ENCODE peak calls at places on chromosomes 13 and 19, in six cellular contexts. U is cardiac muscle cell, V is HCT116, A is tibial nerve, Z is esophagus muscularis mucosa, J is psoas muscle. X is an unnamed sample. For H3K4me1, the result is how much of the 10 kb centered on the place peaks cover.

GRCh38 chr19:13169769-13170168 is 19.6 kb downstream of the IER2 start:
- DNase-seq in U (no peak), V (peak), A (no peak), Z (no peak), J (no peak), X (no peak)

GRCh38 chr19:33374406-33374703 is 846 bp downstream of the CEBPG start:
- DNase-seq in U (peak), V (no peak), A (no peak), Z (no peak), J (peak), X (peak)

GRCh38 chr13:100394005-100394695 is 194.4 kb downstream of the GGACT start:
- DNase-seq in U (no peak), V (peak), A (peak), Z (no peak), J (no peak), X (no peak)

GRCh38 chr19:29045708-29046107 is 167.2 kb downstream of the UQCRFS1 start:
- DNase-seq in U (no peak), V (no peak), A (no peak), Z (no peak), J (no peak), X (no peak)

GRCh38 chr19:48780684-48781391 is 25.5 kb downstream of the FGF21 start:
- DNase-seq in U (no peak), V (no peak), A (peak), Z (no peak), J (peak), X (peak)

GRCh38 chr13:85419611-85420010 is 379.6 kb downstream of the SLITRK6 start:
- DNase-seq in U (no peak), V (no peak), A (no peak), Z (no peak), J (no peak), X (no peak)

GRCh38 chr19:45804959-45805230 is 10.2 kb downstream of the RSPH6A start:
- DNase-seq in U (no peak), V (no peak), A (no peak), Z (no peak), J (no peak), X (no peak)

GRCh38 chr19:47523473-47523872 is 8.6 kb upstream of the NAPA start:
- DNase-seq in U (no peak), V (no peak), A (no peak), Z (no peak), J (no peak), X (peak)

GRCh38 chr19:57769345-57770131 is at the start of gene ZNF586:
- DNase-seq in U (peak), V (peak), A (peak), Z (peak), J (peak), X (peak)

GRCh38 chr19:34990578-34991192 is 9.4 kb upstream of the GRAMD1A start:
- DNase-seq in U (no peak), V (no peak), A (no peak), Z (no peak), J (peak), X (no peak)

GRCh38 chr13:83929147-83929546 is 46.9 kb upstream of the SLITRK1 start:
- DNase-seq in U (no peak), V (no peak), A (no peak), Z (no peak), J (no peak), X (no peak)

GRCh38 chr13:114017028-114017630 is 43.3 kb upstream of the C13orf46 start:
- DNase-seq in U (no peak), V (no peak), A (no peak), Z (no peak), J (no peak), X (peak)

GRCh38 chr19:43636121-43636683 is 3.4 kb downstream of the CADM4 start:
- DNase-seq in U (no peak), V (no peak), A (no peak), Z (no peak), J (no peak), X (no peak)

GRCh38 chr13:46664195-46664594 is 111.2 kb downstream of the LRCH1 start:
- DNase-seq in U (no peak), V (no peak), A (no peak), Z (no peak), J (no peak), X (no peak)

GRCh38 chr19:48344892-48345291 is 18.8 kb downstream of the TMEM143 start:
- DNase-seq in U (no peak), V (no peak), A (no peak), Z (no peak), J (no peak), X (no peak)

GRCh38 chr13:79530270-79530669 is 49.3 kb downstream of the NDFIP2 start:
- DNase-seq in U (no peak), V (no peak), A (no peak), Z (no peak), J (no peak), X (no peak)

GRCh38 chr13:94351292-94352000 is 128.0 kb downstream of the DCT start:
- DNase-seq in U (no peak), V (no peak), A (no peak), Z (peak), J (no peak), X (no peak)

GRCh38 chr13:40578055-40578454 is 88.4 kb downstream of the FOXO1 start:
- DNase-seq in U (no peak), V (no peak), A (no peak), Z (peak), J (no peak), X (no peak)
- H3K4me1 ChIP-seq in U (under half), V (under half), A (half or more), Z (half or more), J (half or more), X (under half)

GRCh38 chr13:32632343-32632910 is 46.2 kb downstream of the PDS5B start:
- DNase-seq in U (no peak), V (no peak), A (no peak), Z (no peak), J (no peak), X (no peak)

GRCh38 chr13:32639502-32640105 is 53.4 kb downstream of the PDS5B start:
- DNase-seq in U (peak), V (peak), A (peak), Z (no peak), J (peak), X (peak)

GRCh38 chr13:32642316-32642715 is 56.1 kb downstream of the PDS5B start:
- DNase-seq in U (no peak), V (no peak), A (no peak), Z (no peak), J (no peak), X (no peak)

GRCh38 chr13:32638739-32639138 is 52.5 kb downstream of the PDS5B start:
- DNase-seq in U (no peak), V (no peak), A (no peak), Z (no peak), J (no peak), X (no peak)

GRCh38 chr13:32636711-32637110 is 50.5 kb downstream of the PDS5B start:
- DNase-seq in U (no peak), V (no peak), A (no peak), Z (no peak), J (no peak), X (no peak)
- TF ChIP-seq CTCF in U (no peak), V (no peak), A (no peak), Z (no peak), J (no peak), X (no peak)

DNA sequence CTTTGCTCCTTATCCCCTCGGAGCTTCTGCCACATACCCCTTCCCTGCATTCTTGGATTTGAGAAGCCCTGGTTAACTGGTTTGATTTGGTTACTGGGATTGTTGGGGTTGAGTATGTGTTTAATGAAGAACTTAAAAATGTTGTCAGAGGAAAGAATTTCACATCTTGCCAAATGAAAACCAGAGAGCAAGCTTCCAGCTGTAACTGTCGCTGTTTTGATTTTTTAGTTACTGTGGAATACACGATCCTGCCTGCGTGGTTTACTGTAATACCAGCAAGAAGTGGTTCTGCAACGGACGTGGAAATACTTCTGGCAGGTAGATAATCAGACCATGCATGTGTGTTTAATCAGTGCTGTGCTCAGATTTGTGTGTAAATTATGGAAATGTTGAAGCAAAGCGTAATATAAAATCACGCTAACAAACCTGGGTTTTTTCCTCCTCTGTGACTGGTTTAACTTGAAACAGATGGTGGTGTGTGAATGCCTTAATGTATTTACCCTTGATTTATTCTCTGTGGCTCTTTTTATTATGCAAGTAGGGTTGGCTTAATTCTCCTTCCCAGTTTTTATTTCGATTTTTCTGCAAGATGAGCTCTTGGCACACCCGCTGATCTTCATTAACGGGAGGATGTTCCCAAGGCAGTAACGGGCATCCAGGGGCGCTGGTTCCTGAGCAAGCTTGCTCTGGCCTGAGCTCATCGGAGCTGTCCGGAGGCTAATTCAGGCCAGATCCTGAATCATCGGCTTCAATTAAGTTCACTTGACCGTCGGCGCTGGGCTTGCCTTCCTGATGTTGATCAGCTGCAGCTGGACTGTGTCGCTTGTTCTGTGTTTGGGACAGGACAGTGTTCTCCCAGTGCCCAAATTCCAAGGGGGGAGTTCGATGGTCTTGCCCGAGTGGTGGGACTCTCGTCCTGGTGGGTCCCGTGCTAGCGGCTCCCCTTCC is 16.0 kb downstream of the UPF1 start:
- DNase-seq in U (no peak), V (no peak), A (peak), Z (no peak), J (no peak), X (no peak)
- H3K4me1 ChIP-seq in U (under half), V (under half), A (half or more), Z (half or more), J (half or more), X (under half)

GRCh38 chr19:53947624-53948023 is 15.1 kb upstream of the CACNG8 start:
- DNase-seq in U (no peak), V (peak), A (no peak), Z (no peak), J (no peak), X (no peak)
- TF ChIP-seq CTCF in U (peak), V (peak), A (no peak), Z (no peak), J (no peak), X (peak)

GRCh38 chr19:55635856-55636440 is 4.9 kb upstream of the ZNF580 start:
- DNase-seq in U (no peak), V (no peak), A (no peak), Z (no peak), J (no peak), X (no peak)
- H3K4me1 ChIP-seq in U (under half), V (half or more), A (half or more), Z (half or more), J (under half), X (under half)

DNA sequence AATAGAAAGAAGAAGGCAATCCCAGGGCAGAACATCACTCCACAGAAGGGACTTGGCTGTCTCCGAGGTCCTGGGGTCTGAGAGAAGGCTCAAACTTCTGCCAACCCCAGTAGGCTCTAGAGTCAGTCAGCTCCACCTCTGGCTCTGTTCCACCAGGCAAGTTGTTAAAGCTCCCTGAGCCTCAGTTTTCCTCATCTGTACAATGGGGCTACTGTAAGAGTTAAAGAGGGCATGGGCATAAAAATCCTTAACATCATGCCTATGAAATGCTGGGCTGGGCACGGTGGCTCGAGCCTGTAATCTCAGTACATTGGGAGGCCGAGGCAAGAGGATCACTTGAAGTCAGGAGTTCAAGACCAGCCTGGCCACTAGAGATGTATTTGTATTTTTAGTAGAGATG is 5.1 kb downstream of the UNC13A start:
- DNase-seq in U (no peak), V (no peak), A (no peak), Z (no peak), J (no peak), X (no peak)
- TF ChIP-seq CTCF in U (no peak), V (no peak), A (no peak), Z (no peak), J (no peak), X (no peak)

GRCh38 chr19:41320185-41320518 is 10.2 kb downstream of the CCDC97 start:
- DNase-seq in U (no peak), V (no peak), A (no peak), Z (no peak), J (peak), X (no peak)

GRCh38 chr19:41321600-41322270 is 11.8 kb downstream of the CCDC97 start:
- DNase-seq in U (peak), V (no peak), A (no peak), Z (no peak), J (peak), X (peak)

GRCh38 chr19:41320568-41320967 is 10.6 kb downstream of the CCDC97 start:
- DNase-seq in U (no peak), V (no peak), A (no peak), Z (no peak), J (no peak), X (no peak)

GRCh38 chr19:41322451-41322850 is 12.5 kb downstream of the CCDC97 start:
- DNase-seq in U (no peak), V (no peak), A (no peak), Z (no peak), J (peak), X (no peak)

GRCh38 chr19:41321204-41321599 is 11.2 kb downstream of the CCDC97 start:
- DNase-seq in U (no peak), V (no peak), A (no peak), Z (no peak), J (no peak), X (no peak)
- H3K4me1 ChIP-seq in U (under half), V (under half), A (half or more), Z (half or more), J (under half), X (under half)

GRCh38 chr13:32178763-32179162 is 136.4 kb downstream of the ZAR1L start:
- DNase-seq in U (no peak), V (no peak), A (no peak), Z (no peak), J (no peak), X (no peak)

GRCh38 chr13:32175307-32175706 is 139.9 kb downstream of the ZAR1L start:
- DNase-seq in U (peak), V (no peak), A (no peak), Z (no peak), J (no peak), X (peak)

GRCh38 chr13:32175943-32176342 is 139.2 kb downstream of the ZAR1L start:
- DNase-seq in U (no peak), V (no peak), A (no peak), Z (no peak), J (no peak), X (no peak)

GRCh38 chr13:32176696-32177095 is 138.5 kb downstream of the ZAR1L start:
- DNase-seq in U (no peak), V (no peak), A (no peak), Z (no peak), J (no peak), X (no peak)

GRCh38 chr13:32179708-32180107 is 135.5 kb downstream of the ZAR1L start:
- DNase-seq in U (no peak), V (no peak), A (no peak), Z (no peak), J (no peak), X (no peak)
- TF ChIP-seq CTCF in U (no peak), V (no peak), A (no peak), Z (no peak), J (no peak), X (no peak)

GRCh38 chr13:81302125-81302524 is 961.2 kb upstream of the SPRY2 start:
- DNase-seq in U (no peak), V (no peak), A (no peak), Z (no peak), J (no peak), X (no peak)
- H3K4me1 ChIP-seq in U (under half), V (under half), A (under half), Z (under half), J (under half), X (under half)

DNA sequence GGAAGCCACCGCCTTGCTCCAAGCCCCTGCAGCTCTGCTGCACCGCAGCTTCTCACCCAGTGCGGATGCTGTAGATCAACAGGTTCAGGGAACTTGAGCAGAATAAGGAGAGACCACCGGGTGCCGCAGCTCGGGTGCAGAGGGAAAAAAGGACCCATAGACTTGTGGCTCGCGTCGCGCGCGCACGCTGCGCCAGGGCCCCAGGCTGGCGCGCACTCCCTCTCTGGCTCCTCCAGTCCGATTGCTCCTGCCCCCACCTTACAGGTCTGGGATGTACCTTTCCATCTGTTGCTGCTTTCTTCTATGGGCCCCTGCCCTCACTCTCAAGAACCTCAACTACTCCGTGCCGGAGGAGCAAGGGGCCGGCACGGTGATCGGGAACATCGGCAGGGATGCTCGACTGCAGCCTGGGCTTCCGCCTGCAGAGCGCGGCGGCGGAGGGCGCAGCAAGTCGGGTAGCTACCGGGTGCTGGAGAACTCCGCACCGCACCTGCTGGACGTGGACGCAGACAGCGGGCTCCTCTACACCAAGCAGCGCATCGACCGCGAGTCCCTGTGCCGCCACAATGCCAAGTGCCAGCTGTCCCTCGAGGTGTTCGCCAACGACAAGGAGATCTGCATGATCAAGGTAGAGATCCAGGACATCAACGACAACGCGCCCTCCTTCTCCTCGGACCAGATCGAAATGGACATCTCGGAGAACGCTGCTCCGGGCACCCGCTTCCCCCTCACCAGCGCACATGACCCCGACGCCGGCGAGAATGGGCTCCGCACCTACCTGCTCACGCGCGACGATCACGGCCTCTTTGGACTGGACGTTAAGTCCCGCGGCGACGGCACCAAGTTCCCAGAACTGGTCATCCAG is 964 bp downstream of the PCDH17 start:
- DNase-seq in U (peak), V (no peak), A (no peak), Z (no peak), J (peak), X (peak)
- TF ChIP-seq CTCF in U (no peak), V (no peak), A (no peak), Z (no peak), J (no peak), X (no peak)